ENCODE peak calls at places on chromosomes 7 and 10, in seven cellular contexts. C is GM12864; W is activated CD8-positive, alpha-beta memory T cell treated with anti-CD3 and anti-CD28 coated beads for 48 hours; J is NCI-H1105 treated with DMSO at 0.1 percent for 48 hours; Y is RWPE1; V is NCI-H446 treated with DMSO at 0.1 percent for 48 hours; D is cardiac muscle cell. U is an unnamed sample.

GRCh38 chr10:24963646-24964045 is 11.2 kb upstream of the PRTFDC1 start:
- DNase-seq in C (no peak), W (no peak), J (no peak), Y (no peak), V (no peak), D (no peak), U (no peak)

GRCh38 chr7:40232242-40232929 is 97.6 kb downstream of the SUGCT start:
- DNase-seq in C (peak; percentile 21), W (no peak), J (peak; percentile 50), Y (peak; percentile 36), V (no peak), D (peak; percentile 69), U (peak; percentile 52)

GRCh38 chr7:118026791-118027190 is 153.6 kb upstream of the CTTNBP2 start:
- DNase-seq in C (no peak), W (no peak), J (no peak), Y (no peak), V (no peak), D (no peak), U (no peak)

GRCh38 chr7:53119514-53119933 is 84.1 kb downstream of the POM121L12 start:
- DNase-seq in C (no peak), W (no peak), J (no peak), Y (no peak), V (no peak), D (peak; percentile 29), U (no peak)

GRCh38 chr10:115001506-115002381 is 63.7 kb downstream of the TRUB1 start:
- DNase-seq in C (no peak), W (no peak), J (no peak), Y (no peak), V (no peak), D (no peak), U (no peak)

GRCh38 chr7:29224726-29225125 is 30.2 kb downstream of the CHN2 start:
- DNase-seq in C (no peak), W (no peak), J (no peak), Y (peak; percentile 42), V (no peak), D (no peak), U (no peak)

GRCh38 chr7:54769203-54769602 is 10.2 kb upstream of the SEC61G start:
- DNase-seq in C (no peak), W (no peak), J (no peak), Y (peak; percentile 50), V (no peak), D (no peak), U (no peak)

GRCh38 chr7:47300472-47301021 is 281.4 kb downstream of the TNS3 start:
- DNase-seq in C (no peak), W (no peak), J (no peak), Y (no peak), V (no peak), D (no peak), U (no peak)

GRCh38 chr7:126411032-126411820 is 841.5 kb downstream of the GRM8 start:
- DNase-seq in C (no peak), W (no peak), J (no peak), Y (no peak), V (no peak), D (no peak), U (no peak)